ENCODE peak calls at places on chromosomes 2 and 18, in nine cellular contexts. One of them, this sample, is unnamed.

GRCh38 chr2:173990970-173991819 is 26.0 kb upstream of the SP3 start:
- DNase-seq in fibroblast of lung: peak; percentile 94
- DNase-seq in cardiac fibroblast: peak; percentile 79
- DNase-seq in brain microvascular endothelial cell: no peak
- DNase-seq in PC-9: no peak
- DNase-seq in AG09309: no peak
- DNase-seq in prostate gland: peak; percentile 56
- DNase-seq in HCT116: no peak
- DNase-seq in psoas muscle: peak; percentile 81
- DNase-seq in this sample: peak; percentile 86

GRCh38 chr2:173550143-173550542 is 195.5 kb downstream of the CDCA7 start:
- DNase-seq in fibroblast of lung: peak; percentile 39
- DNase-seq in cardiac fibroblast: peak; percentile 78
- DNase-seq in brain microvascular endothelial cell: peak; percentile 75
- DNase-seq in PC-9: peak; percentile 58
- DNase-seq in AG09309: peak; percentile 73
- DNase-seq in prostate gland: no peak
- DNase-seq in HCT116: no peak
- DNase-seq in psoas muscle: no peak
- DNase-seq in this sample: peak; percentile 28

GRCh38 chr18:24567199-24567598 is 106.8 kb downstream of the HRH4 start:
- DNase-seq in fibroblast of lung: no peak
- DNase-seq in cardiac fibroblast: peak; percentile 23
- DNase-seq in brain microvascular endothelial cell: no peak
- DNase-seq in PC-9: no peak
- DNase-seq in AG09309: peak; percentile 4
- DNase-seq in prostate gland: no peak
- DNase-seq in HCT116: no peak
- DNase-seq in psoas muscle: no peak
- DNase-seq in this sample: no peak

GRCh38 chr2:105576440-105577241 is 168.1 kb upstream of the NCK2 start:
- DNase-seq in fibroblast of lung: peak; percentile 60
- DNase-seq in cardiac fibroblast: peak; percentile 81
- DNase-seq in brain microvascular endothelial cell: no peak
- DNase-seq in PC-9: peak; percentile 76
- DNase-seq in AG09309: peak; percentile 56
- DNase-seq in prostate gland: no peak
- DNase-seq in HCT116: peak; percentile 16
- DNase-seq in psoas muscle: no peak
- DNase-seq in this sample: peak; percentile 18

GRCh38 chr2:60463249-60463648 is 90.2 kb downstream of the BCL11A start:
- DNase-seq in fibroblast of lung: peak; percentile 31
- DNase-seq in cardiac fibroblast: peak; percentile 42
- DNase-seq in brain microvascular endothelial cell: peak; percentile 71
- DNase-seq in PC-9: no peak
- DNase-seq in AG09309: no peak
- DNase-seq in prostate gland: no peak
- DNase-seq in HCT116: no peak
- DNase-seq in psoas muscle: no peak
- DNase-seq in this sample: peak; percentile 68

GRCh38 chr2:8416836-8417832 is 264.7 kb upstream of the ID2 start:
- DNase-seq in fibroblast of lung: no peak
- DNase-seq in cardiac fibroblast: no peak
- DNase-seq in brain microvascular endothelial cell: no peak
- DNase-seq in PC-9: no peak
- DNase-seq in AG09309: no peak
- DNase-seq in prostate gland: no peak
- DNase-seq in HCT116: no peak
- DNase-seq in psoas muscle: no peak
- DNase-seq in this sample: no peak

GRCh38 chr2:151922845-151923666 is 94.8 kb upstream of the ARL5A start:
- DNase-seq in fibroblast of lung: no peak
- DNase-seq in cardiac fibroblast: peak; percentile 9
- DNase-seq in brain microvascular endothelial cell: peak; percentile 10
- DNase-seq in PC-9: no peak
- DNase-seq in AG09309: no peak
- DNase-seq in prostate gland: peak; percentile 42
- DNase-seq in HCT116: no peak
- DNase-seq in psoas muscle: peak; percentile 69
- DNase-seq in this sample: no peak

GRCh38 chr2:179646862-179647261 is 214.6 kb downstream of the ZNF385B start:
- DNase-seq in fibroblast of lung: no peak
- DNase-seq in cardiac fibroblast: no peak
- DNase-seq in brain microvascular endothelial cell: no peak
- DNase-seq in PC-9: no peak
- DNase-seq in AG09309: no peak
- DNase-seq in prostate gland: no peak
- DNase-seq in HCT116: no peak
- DNase-seq in psoas muscle: no peak
- DNase-seq in this sample: peak; percentile 2

GRCh38 chr2:190537765-190538164 is 3.2 kb upstream of the NEMP2 start:
- DNase-seq in fibroblast of lung: peak; percentile 12
- DNase-seq in cardiac fibroblast: peak; percentile 42
- DNase-seq in brain microvascular endothelial cell: peak; percentile 32
- DNase-seq in PC-9: no peak
- DNase-seq in AG09309: no peak
- DNase-seq in prostate gland: no peak
- DNase-seq in HCT116: no peak
- DNase-seq in psoas muscle: no peak
- DNase-seq in this sample: no peak

GRCh38 chr2:58976374-58977055 is 735.4 kb upstream of the FANCL start:
- DNase-seq in fibroblast of lung: no peak
- DNase-seq in cardiac fibroblast: no peak
- DNase-seq in brain microvascular endothelial cell: no peak
- DNase-seq in PC-9: peak; percentile 3
- DNase-seq in AG09309: no peak
- DNase-seq in prostate gland: no peak
- DNase-seq in HCT116: no peak
- DNase-seq in psoas muscle: no peak
- DNase-seq in this sample: no peak

GRCh38 chr2:28956890-28957289 is 24.2 kb upstream of the TOGARAM2 start:
- DNase-seq in fibroblast of lung: peak; percentile 26
- DNase-seq in cardiac fibroblast: peak; percentile 49
- DNase-seq in brain microvascular endothelial cell: peak; percentile 18
- DNase-seq in PC-9: no peak
- DNase-seq in AG09309: no peak
- DNase-seq in prostate gland: no peak
- DNase-seq in HCT116: peak; percentile 44
- DNase-seq in psoas muscle: no peak
- DNase-seq in this sample: no peak
- H3K4me3 ChIP-seq in fibroblast of lung: no peak overlapping the region
- H3K4me3 ChIP-seq in cardiac fibroblast: no peak overlapping the region
- H3K4me3 ChIP-seq in brain microvascular endothelial cell: no peak overlapping the region
- H3K4me3 ChIP-seq in PC-9: no peak overlapping the region
- H3K4me3 ChIP-seq in AG09309: no peak overlapping the region
- H3K4me3 ChIP-seq in prostate gland: no peak overlapping the region
- H3K4me3 ChIP-seq in HCT116: no peak overlapping the region
- H3K4me3 ChIP-seq in psoas muscle: no peak overlapping the region
- H3K4me3 ChIP-seq in this sample: no peak overlapping the region

GRCh38 chr2:157871415-157871814 is 4.7 kb downstream of the ACVR1 start:
- DNase-seq in fibroblast of lung: peak; percentile 50
- DNase-seq in cardiac fibroblast: no peak
- DNase-seq in brain microvascular endothelial cell: no peak
- DNase-seq in PC-9: no peak
- DNase-seq in AG09309: no peak
- DNase-seq in prostate gland: no peak
- DNase-seq in HCT116: no peak
- DNase-seq in psoas muscle: no peak
- DNase-seq in this sample: no peak

GRCh38 chr2:157866202-157866601 is 9.9 kb downstream of the ACVR1 start:
- DNase-seq in fibroblast of lung: peak; percentile 23
- DNase-seq in cardiac fibroblast: peak; percentile 73
- DNase-seq in brain microvascular endothelial cell: peak; percentile 38
- DNase-seq in PC-9: no peak
- DNase-seq in AG09309: no peak
- DNase-seq in prostate gland: no peak
- DNase-seq in HCT116: no peak
- DNase-seq in psoas muscle: no peak
- DNase-seq in this sample: peak; percentile 64

GRCh38 chr2:157867703-157868102 is 8.4 kb downstream of the ACVR1 start:
- DNase-seq in fibroblast of lung: no peak
- DNase-seq in cardiac fibroblast: no peak
- DNase-seq in brain microvascular endothelial cell: no peak
- DNase-seq in PC-9: no peak
- DNase-seq in AG09309: no peak
- DNase-seq in prostate gland: no peak
- DNase-seq in HCT116: no peak
- DNase-seq in psoas muscle: no peak
- DNase-seq in this sample: no peak

GRCh38 chr2:157866666-157867642 is 9.2 kb downstream of the ACVR1 start:
- DNase-seq in fibroblast of lung: no peak
- DNase-seq in cardiac fibroblast: no peak
- DNase-seq in brain microvascular endothelial cell: no peak
- DNase-seq in PC-9: no peak
- DNase-seq in AG09309: no peak
- DNase-seq in prostate gland: no peak
- DNase-seq in HCT116: no peak
- DNase-seq in psoas muscle: no peak
- DNase-seq in this sample: no peak

GRCh38 chr2:157868993-157869392 is 7.1 kb downstream of the ACVR1 start:
- DNase-seq in fibroblast of lung: no peak
- DNase-seq in cardiac fibroblast: peak; percentile 20
- DNase-seq in brain microvascular endothelial cell: no peak
- DNase-seq in PC-9: no peak
- DNase-seq in AG09309: no peak
- DNase-seq in prostate gland: no peak
- DNase-seq in HCT116: no peak
- DNase-seq in psoas muscle: no peak
- DNase-seq in this sample: no peak
- H3K4me3 ChIP-seq in fibroblast of lung: no peak overlapping the region
- H3K4me3 ChIP-seq in cardiac fibroblast: no peak overlapping the region
- H3K4me3 ChIP-seq in brain microvascular endothelial cell: no peak overlapping the region
- H3K4me3 ChIP-seq in PC-9: no peak overlapping the region
- H3K4me3 ChIP-seq in AG09309: no peak overlapping the region
- H3K4me3 ChIP-seq in prostate gland: no peak overlapping the region
- H3K4me3 ChIP-seq in HCT116: no peak overlapping the region
- H3K4me3 ChIP-seq in psoas muscle: no peak overlapping the region
- H3K4me3 ChIP-seq in this sample: no peak overlapping the region

DNA sequence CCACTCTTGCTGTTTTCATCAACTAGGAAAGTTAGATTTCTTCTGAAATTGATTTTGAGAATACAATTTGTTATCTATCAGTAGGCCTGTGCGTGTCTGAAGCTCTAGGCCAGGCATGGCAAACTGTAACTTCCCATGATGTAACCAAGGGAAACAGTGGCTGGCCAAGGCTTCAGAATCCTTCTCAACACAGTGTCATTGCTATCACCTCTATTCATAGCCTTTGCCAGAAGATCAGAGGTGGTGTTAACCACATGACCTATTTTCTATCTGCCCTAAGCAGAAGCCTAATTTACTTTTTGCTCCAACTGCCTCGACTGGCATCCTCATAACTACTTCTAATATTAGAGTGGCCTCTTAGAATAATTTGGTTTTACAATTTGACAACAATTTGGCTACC is 2.5 kb downstream of the ITGB6 start:
- DNase-seq in fibroblast of lung: no peak
- DNase-seq in cardiac fibroblast: no peak
- DNase-seq in brain microvascular endothelial cell: no peak
- DNase-seq in PC-9: no peak
- DNase-seq in AG09309: no peak
- DNase-seq in prostate gland: no peak
- DNase-seq in HCT116: no peak
- DNase-seq in psoas muscle: no peak
- DNase-seq in this sample: no peak
- H3K4me3 ChIP-seq in fibroblast of lung: no peak overlapping the region
- H3K4me3 ChIP-seq in cardiac fibroblast: no peak overlapping the region
- H3K4me3 ChIP-seq in brain microvascular endothelial cell: no peak overlapping the region
- H3K4me3 ChIP-seq in PC-9: peak overlapping the region; percentile 68
- H3K4me3 ChIP-seq in AG09309: no peak overlapping the region
- H3K4me3 ChIP-seq in prostate gland: no peak overlapping the region
- H3K4me3 ChIP-seq in HCT116: no peak overlapping the region
- H3K4me3 ChIP-seq in psoas muscle: no peak overlapping the region
- H3K4me3 ChIP-seq in this sample: no peak overlapping the region

GRCh38 chr2:62309465-62310091 is 113.7 kb downstream of the B3GNT2 start:
- DNase-seq in fibroblast of lung: no peak
- DNase-seq in cardiac fibroblast: no peak
- DNase-seq in brain microvascular endothelial cell: no peak
- DNase-seq in PC-9: no peak
- DNase-seq in AG09309: no peak
- DNase-seq in prostate gland: no peak
- DNase-seq in HCT116: no peak
- DNase-seq in psoas muscle: no peak
- DNase-seq in this sample: no peak
- H3K4me3 ChIP-seq in fibroblast of lung: no peak overlapping the region
- H3K4me3 ChIP-seq in cardiac fibroblast: no peak overlapping the region
- H3K4me3 ChIP-seq in brain microvascular endothelial cell: no peak overlapping the region
- H3K4me3 ChIP-seq in PC-9: no peak overlapping the region
- H3K4me3 ChIP-seq in AG09309: no peak overlapping the region
- H3K4me3 ChIP-seq in prostate gland: no peak overlapping the region
- H3K4me3 ChIP-seq in HCT116: no peak overlapping the region
- H3K4me3 ChIP-seq in psoas muscle: no peak overlapping the region
- H3K4me3 ChIP-seq in this sample: no peak overlapping the region

GRCh38 chr2:42970151-42970550 is 177.8 kb upstream of the HAAO start:
- DNase-seq in fibroblast of lung: no peak
- DNase-seq in cardiac fibroblast: no peak
- DNase-seq in brain microvascular endothelial cell: no peak
- DNase-seq in PC-9: no peak
- DNase-seq in AG09309: no peak
- DNase-seq in prostate gland: no peak
- DNase-seq in HCT116: no peak
- DNase-seq in psoas muscle: no peak
- DNase-seq in this sample: no peak
- H3K4me3 ChIP-seq in fibroblast of lung: no peak overlapping the region
- H3K4me3 ChIP-seq in cardiac fibroblast: no peak overlapping the region
- H3K4me3 ChIP-seq in brain microvascular endothelial cell: no peak overlapping the region
- H3K4me3 ChIP-seq in PC-9: no peak overlapping the region
- H3K4me3 ChIP-seq in AG09309: no peak overlapping the region
- H3K4me3 ChIP-seq in prostate gland: no peak overlapping the region
- H3K4me3 ChIP-seq in HCT116: no peak overlapping the region
- H3K4me3 ChIP-seq in psoas muscle: no peak overlapping the region
- H3K4me3 ChIP-seq in this sample: no peak overlapping the region

This sample was measured in skeletal muscle cell.